ENCODE peak calls at places on chromosomes 1 and 21, in nine cellular contexts. F is NCI-H1105; U is amniotic epithelial cell; Q is fibroblast of villous mesenchyme; R is fibroblast of the conjunctiva; H is CD4-positive, alpha-beta T cell; Z is T follicular helper cell; X is iPS-NIHi11; T is skeletal muscle cell. A is an unnamed sample.

GRCh38 chr21:23160914-23161313 is 2162.7 kb downstream of the NCAM2 start:
- DNase-seq in F (no peak), U (no peak), Q (no peak), R (no peak), H (no peak), Z (no peak), X (no peak), T (no peak), A (peak)

GRCh38 chr1:228162286-228163003 is 3.2 kb upstream of the IBA57 start:
- DNase-seq in F (no peak), U (no peak), Q (no peak), R (no peak), H (no peak), Z (no peak), X (no peak), T (no peak), A (peak)

GRCh38 chr1:93552751-93553455 is 105.0 kb downstream of the FNBP1L start:
- DNase-seq in F (peak), U (peak), Q (peak), R (peak), H (no peak), Z (no peak), X (peak), T (peak), A (peak)

GRCh38 chr1:38964140-38964548 is 22.5 kb upstream of the RHBDL2 start:
- DNase-seq in F (no peak), U (no peak), Q (no peak), R (no peak), H (no peak), Z (no peak), X (peak), T (no peak), A (no peak)

GRCh38 chr1:67939176-67939751 is 106.0 kb upstream of the GNG12 start:
- DNase-seq in F (peak), U (no peak), Q (no peak), R (no peak), H (no peak), Z (no peak), X (no peak), T (no peak), A (no peak)

GRCh38 chr1:56816909-56817308 is 2.3 kb downstream of the FYB2 start:
- DNase-seq in F (no peak), U (no peak), Q (no peak), R (no peak), H (no peak), Z (no peak), X (no peak), T (peak), A (no peak)

GRCh38 chr1:147879911-147880310 is 22.7 kb upstream of the GJA8 start:
- DNase-seq in F (no peak), U (no peak), Q (no peak), R (no peak), H (no peak), Z (no peak), X (no peak), T (no peak), A (no peak)

GRCh38 chr1:117347907-117348306 is 19.3 kb upstream of the MAN1A2 start:
- DNase-seq in F (no peak), U (no peak), Q (no peak), R (no peak), H (no peak), Z (no peak), X (no peak), T (no peak), A (no peak)

GRCh38 chr21:46379105-46379504 is 55.1 kb downstream of the PCNT start:
- DNase-seq in F (no peak), U (no peak), Q (no peak), R (no peak), H (no peak), Z (no peak), X (no peak), T (no peak), A (no peak)

GRCh38 chr21:43322805-43323204 is 104.1 kb downstream of the SIK1 start:
- DNase-seq in F (no peak), U (no peak), Q (no peak), R (no peak), H (no peak), Z (no peak), X (no peak), T (no peak), A (peak)

GRCh38 chr21:41878831-41879189 is 334 bp downstream of the PRDM15 start:
- DNase-seq in F (peak), U (peak), Q (peak), R (peak), H (peak), Z (peak), X (peak), T (peak), A (peak)

GRCh38 chr1:116440731-116441130 is 67.7 kb downstream of the ATP1A1 start:
- DNase-seq in F (no peak), U (no peak), Q (no peak), R (no peak), H (no peak), Z (no peak), X (no peak), T (no peak), A (no peak)

GRCh38 chr1:3585940-3586568 is 25.3 kb downstream of the MEGF6 start:
- DNase-seq in F (no peak), U (no peak), Q (no peak), R (no peak), H (no peak), Z (no peak), X (no peak), T (no peak), A (no peak)

GRCh38 chr1:226473325-226473724 is 65.4 kb upstream of the PARP1 start:
- DNase-seq in F (no peak), U (no peak), Q (no peak), R (no peak), H (no peak), Z (no peak), X (no peak), T (no peak), A (no peak)

GRCh38 chr1:90340604-90341003 is 345.7 kb downstream of the ZNF326 start:
- DNase-seq in F (peak), U (no peak), Q (no peak), R (no peak), H (no peak), Z (no peak), X (no peak), T (no peak), A (no peak)

GRCh38 chr1:2874207-2875165 is 73.0 kb upstream of the TTC34 start:
- DNase-seq in F (no peak), U (no peak), Q (no peak), R (no peak), H (no peak), Z (no peak), X (no peak), T (no peak), A (no peak)

GRCh38 chr1:160607051-160608032 is 28.0 kb upstream of the CD84 start:
- DNase-seq in F (peak), U (peak), Q (peak), R (peak), H (peak), Z (peak), X (peak), T (peak), A (peak)

GRCh38 chr1:192810253-192810880 is 1.5 kb downstream of the RGS2 start:
- DNase-seq in F (no peak), U (peak), Q (peak), R (no peak), H (no peak), Z (no peak), X (no peak), T (no peak), A (peak)

GRCh38 chr21:44862869-44863685 is 10.4 kb downstream of the PTTG1IP start:
- DNase-seq in F (no peak), U (no peak), Q (no peak), R (no peak), H (no peak), Z (no peak), X (no peak), T (no peak), A (no peak)

GRCh38 chr1:206809504-206810084 is 37.3 kb upstream of the IL10 start:
- DNase-seq in F (no peak), U (peak), Q (peak), R (no peak), H (peak), Z (no peak), X (peak), T (no peak), A (peak)

GRCh38 chr1:205266584-205267305 is 39.0 kb downstream of the TMCC2 start:
- DNase-seq in F (no peak), U (no peak), Q (no peak), R (no peak), H (no peak), Z (no peak), X (no peak), T (no peak), A (no peak)

GRCh38 chr1:22584001-22584557 is 20.8 kb downstream of the EPHA8 start:
- DNase-seq in F (no peak), U (peak), Q (peak), R (peak), H (no peak), Z (no peak), X (no peak), T (peak), A (peak)

GRCh38 chr21:25133939-25134338 is 473.3 kb downstream of the MRPL39 start:
- DNase-seq in F (no peak), U (no peak), Q (no peak), R (no peak), H (no peak), Z (no peak), X (no peak), T (no peak), A (peak)

GRCh38 chr1:227370463-227371254 is 52.4 kb upstream of the CDC42BPA start:
- DNase-seq in F (no peak), U (peak), Q (no peak), R (no peak), H (no peak), Z (no peak), X (no peak), T (peak), A (peak)

GRCh38 chr1:18653375-18653774 is 22.7 kb downstream of the PAX7 start:
- DNase-seq in F (no peak), U (no peak), Q (no peak), R (no peak), H (no peak), Z (no peak), X (no peak), T (no peak), A (no peak)

GRCh38 chr1:30316056-30316455 is 407.3 kb downstream of the MATN1 start:
- DNase-seq in F (no peak), U (no peak), Q (no peak), R (no peak), H (no peak), Z (no peak), X (no peak), T (no peak), A (no peak)

GRCh38 chr1:94070746-94071318 is 50.1 kb downstream of the ABCA4 start:
- DNase-seq in F (no peak), U (no peak), Q (no peak), R (no peak), H (no peak), Z (no peak), X (no peak), T (no peak), A (no peak)

GRCh38 chr1:1872329-1872994 is 18.4 kb downstream of the GNB1 start:
- DNase-seq in F (no peak), U (no peak), Q (no peak), R (no peak), H (no peak), Z (no peak), X (no peak), T (no peak), A (no peak)

GRCh38 chr1:94989911-94990463 is 63.1 kb upstream of the CNN3 start:
- DNase-seq in F (no peak), U (no peak), Q (peak), R (no peak), H (no peak), Z (no peak), X (no peak), T (no peak), A (peak)

GRCh38 chr1:234780531-234781162 is 170.7 kb upstream of the IRF2BP2 start:
- DNase-seq in F (no peak), U (no peak), Q (peak), R (no peak), H (no peak), Z (no peak), X (peak), T (no peak), A (no peak)

GRCh38 chr1:212512731-212513559 is 80.2 kb downstream of the NENF start:
- DNase-seq in F (no peak), U (peak), Q (peak), R (no peak), H (no peak), Z (no peak), X (peak), T (no peak), A (peak)

GRCh38 chr1:71049951-71050598 is 2.5 kb upstream of the PTGER3 start:
- DNase-seq in F (peak), U (peak), Q (peak), R (peak), H (no peak), Z (no peak), X (peak), T (peak), A (peak)